ENCODE peak calls at places on chromosomes 5 and 9, in five cellular contexts. One of them, this sample, is unnamed.

GRCh38 chr5:173973614-173973969 is 15.4 kb upstream of the C5orf47 start:
- DNase-seq in psoas muscle: no peak
- DNase-seq in AG09309: no peak
- DNase-seq in NB4: no peak
- DNase-seq in body of pancreas: peak; percentile 79
- DNase-seq in this sample: no peak

GRCh38 chr5:177311361-177311722 is 356 bp downstream of the MXD3 start:
- DNase-seq in psoas muscle: no peak
- DNase-seq in AG09309: no peak
- DNase-seq in NB4: peak; percentile 50
- DNase-seq in body of pancreas: peak; percentile 40
- DNase-seq in this sample: no peak

GRCh38 chr5:124401247-124402143 is 344.9 kb downstream of the ZNF608 start:
- DNase-seq in psoas muscle: no peak
- DNase-seq in AG09309: no peak
- DNase-seq in NB4: no peak
- DNase-seq in body of pancreas: no peak
- DNase-seq in this sample: no peak

GRCh38 chr5:89445106-89445745 is 562.2 kb upstream of the MEF2C start:
- DNase-seq in psoas muscle: no peak
- DNase-seq in AG09309: no peak
- DNase-seq in NB4: no peak
- DNase-seq in body of pancreas: no peak
- DNase-seq in this sample: peak; percentile 55

GRCh38 chr5:132103969-132104391 is 30.4 kb downstream of the CSF2 start:
- DNase-seq in psoas muscle: no peak
- DNase-seq in AG09309: no peak
- DNase-seq in NB4: no peak
- DNase-seq in body of pancreas: no peak
- DNase-seq in this sample: peak; percentile 77

GRCh38 chr5:172766287-172767104 is 4.5 kb downstream of the DUSP1 start:
- DNase-seq in psoas muscle: peak; percentile 85
- DNase-seq in AG09309: peak; percentile 78
- DNase-seq in NB4: no peak
- DNase-seq in body of pancreas: peak; percentile 86
- DNase-seq in this sample: no peak

GRCh38 chr5:158857376-158857775 is 242.3 kb downstream of the EBF1 start:
- DNase-seq in psoas muscle: no peak
- DNase-seq in AG09309: no peak
- DNase-seq in NB4: no peak
- DNase-seq in body of pancreas: no peak
- DNase-seq in this sample: no peak

GRCh38 chr9:79883073-79883645 is 311.4 kb downstream of the TLE4 start:
- DNase-seq in psoas muscle: no peak
- DNase-seq in AG09309: no peak
- DNase-seq in NB4: peak; percentile 28
- DNase-seq in body of pancreas: no peak
- DNase-seq in this sample: peak; percentile 12

GRCh38 chr5:77987331-77987730 is 211.2 kb upstream of the TBCA start:
- DNase-seq in psoas muscle: no peak
- DNase-seq in AG09309: no peak
- DNase-seq in NB4: no peak
- DNase-seq in body of pancreas: no peak
- DNase-seq in this sample: no peak

GRCh38 chr9:16207161-16207560 is 654.3 kb downstream of the CCDC171 start:
- DNase-seq in psoas muscle: peak; percentile 64
- DNase-seq in AG09309: no peak
- DNase-seq in NB4: peak; percentile 73
- DNase-seq in body of pancreas: no peak
- DNase-seq in this sample: peak; percentile 84

GRCh38 chr5:6712582-6713273 is 504 bp upstream of the TENT4A start:
- DNase-seq in psoas muscle: peak; percentile 99
- DNase-seq in AG09309: peak; percentile 79
- DNase-seq in NB4: peak; percentile 97
- DNase-seq in body of pancreas: peak; percentile 98
- DNase-seq in this sample: peak; percentile 98

DNA sequence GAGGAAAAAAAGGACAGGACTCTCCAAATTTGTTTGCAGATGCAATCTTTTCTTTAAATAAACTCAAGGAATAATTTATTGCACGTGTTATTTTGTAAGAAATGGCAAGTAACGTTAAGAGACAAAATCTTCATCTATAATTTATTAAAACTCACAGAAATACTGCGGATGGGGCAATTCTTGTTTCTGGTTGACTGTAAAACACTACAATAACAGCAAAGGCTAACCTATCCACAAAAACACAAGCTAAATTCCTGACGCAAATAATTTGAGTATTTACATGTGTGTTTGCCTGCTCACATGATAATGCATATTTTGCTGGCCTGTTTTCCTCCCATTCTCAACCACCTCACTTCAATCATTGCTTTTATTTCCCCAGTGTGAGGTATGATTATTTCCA is 619.4 kb downstream of the PDE4D start:
- DNase-seq in psoas muscle: no peak
- DNase-seq in AG09309: no peak
- DNase-seq in NB4: no peak
- DNase-seq in body of pancreas: no peak
- DNase-seq in this sample: no peak
- H3K4me3 ChIP-seq in psoas muscle: peak overlapping the region; percentile 60
- H3K4me3 ChIP-seq in AG09309: no peak overlapping the region
- H3K4me3 ChIP-seq in NB4: no peak overlapping the region
- H3K4me3 ChIP-seq in body of pancreas: no peak overlapping the region
- H3K4me3 ChIP-seq in this sample: no peak overlapping the region

GRCh38 chr5:141430332-141431113 is at the start of gene PCDHGA12:
- DNase-seq in psoas muscle: peak; percentile 82
- DNase-seq in AG09309: peak; percentile 90
- DNase-seq in NB4: peak; percentile 88
- DNase-seq in body of pancreas: no peak
- DNase-seq in this sample: peak; percentile 91

GRCh38 chr5:141427783-141428426 is 2.4 kb upstream of the PCDHGA12 start:
- DNase-seq in psoas muscle: no peak
- DNase-seq in AG09309: no peak
- DNase-seq in NB4: no peak
- DNase-seq in body of pancreas: no peak
- DNase-seq in this sample: no peak

GRCh38 chr5:141434006-141434405 is 3.7 kb downstream of the PCDHGA12 start:
- DNase-seq in psoas muscle: no peak
- DNase-seq in AG09309: no peak
- DNase-seq in NB4: no peak
- DNase-seq in body of pancreas: no peak
- DNase-seq in this sample: no peak

GRCh38 chr5:141437208-141437607 is 6.9 kb downstream of the PCDHGA12 start:
- DNase-seq in psoas muscle: no peak
- DNase-seq in AG09309: no peak
- DNase-seq in NB4: no peak
- DNase-seq in body of pancreas: no peak
- DNase-seq in this sample: no peak

GRCh38 chr5:141431286-141431685 is 979 bp downstream of the PCDHGA12 start:
- DNase-seq in psoas muscle: no peak
- DNase-seq in AG09309: no peak
- DNase-seq in NB4: no peak
- DNase-seq in body of pancreas: no peak
- DNase-seq in this sample: peak; percentile 76
- H3K4me3 ChIP-seq in psoas muscle: peak overlapping the region; percentile 64
- H3K4me3 ChIP-seq in AG09309: peak overlapping the region; percentile 56
- H3K4me3 ChIP-seq in NB4: peak overlapping the region; percentile 42
- H3K4me3 ChIP-seq in body of pancreas: no peak overlapping the region
- H3K4me3 ChIP-seq in this sample: peak overlapping the region; percentile 79

GRCh38 chr9:131097259-131097947 is 1.1 kb downstream of the AIF1L start:
- DNase-seq in psoas muscle: no peak
- DNase-seq in AG09309: no peak
- DNase-seq in NB4: no peak
- DNase-seq in body of pancreas: no peak
- DNase-seq in this sample: no peak
- H3K4me3 ChIP-seq in psoas muscle: peak overlapping the region; percentile 65
- H3K4me3 ChIP-seq in AG09309: no peak overlapping the region
- H3K4me3 ChIP-seq in NB4: no peak overlapping the region
- H3K4me3 ChIP-seq in body of pancreas: no peak overlapping the region
- H3K4me3 ChIP-seq in this sample: no peak overlapping the region

DNA sequence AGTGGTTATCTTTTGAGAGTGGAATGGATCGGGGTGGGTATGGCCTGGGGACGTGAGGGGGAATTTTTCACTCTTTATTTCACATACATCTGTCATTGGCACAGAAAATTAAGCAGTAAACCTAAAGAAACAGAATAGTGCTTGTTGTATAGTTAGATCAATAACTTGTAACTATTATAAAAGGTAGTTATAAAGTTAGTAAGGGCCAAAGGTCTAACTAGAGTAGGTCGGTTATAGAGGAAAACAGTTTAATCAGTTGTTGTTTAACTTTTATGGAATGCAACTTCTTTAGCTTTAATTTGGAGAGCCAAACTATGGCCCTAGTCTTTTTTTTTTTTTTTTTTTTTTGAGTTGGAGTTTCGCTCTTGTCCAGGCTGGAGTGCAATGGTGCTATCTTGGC is 66.0 kb upstream of the ABL1 start:
- DNase-seq in psoas muscle: no peak
- DNase-seq in AG09309: no peak
- DNase-seq in NB4: no peak
- DNase-seq in body of pancreas: no peak
- DNase-seq in this sample: no peak
- H3K4me3 ChIP-seq in psoas muscle: no peak overlapping the region
- H3K4me3 ChIP-seq in AG09309: no peak overlapping the region
- H3K4me3 ChIP-seq in NB4: no peak overlapping the region
- H3K4me3 ChIP-seq in body of pancreas: no peak overlapping the region
- H3K4me3 ChIP-seq in this sample: no peak overlapping the region

DNA sequence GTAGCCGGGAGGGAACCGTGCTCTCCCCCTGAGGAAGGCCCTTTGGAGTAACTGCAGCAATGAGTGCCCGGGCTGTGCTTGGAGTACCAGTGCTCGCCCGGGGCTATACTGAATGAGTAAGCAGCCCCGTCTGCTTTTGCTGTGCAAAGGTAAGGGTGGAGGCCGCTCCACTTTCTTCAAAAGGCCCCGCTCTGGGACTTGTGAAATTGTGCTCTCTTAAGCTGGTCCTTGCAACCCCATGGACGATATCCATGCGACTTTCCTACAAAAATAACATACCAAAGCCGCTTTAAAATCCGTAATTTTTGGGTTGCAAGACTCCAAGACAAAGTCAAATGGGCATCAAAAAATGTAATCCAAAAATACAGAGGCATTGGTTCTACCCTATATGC is 579 bp upstream of the TNFAIP8 start:
- DNase-seq in psoas muscle: no peak
- DNase-seq in AG09309: no peak
- DNase-seq in NB4: peak; percentile 72
- DNase-seq in body of pancreas: no peak
- DNase-seq in this sample: peak; percentile 58
- H3K4me3 ChIP-seq in psoas muscle: peak overlapping the region; percentile 64
- H3K4me3 ChIP-seq in AG09309: peak overlapping the region; percentile 90
- H3K4me3 ChIP-seq in NB4: peak overlapping the region; percentile 58
- H3K4me3 ChIP-seq in body of pancreas: no peak overlapping the region
- H3K4me3 ChIP-seq in this sample: peak overlapping the region; percentile 57

GRCh38 chr9:93185261-93186150 is 1.6 kb downstream of the WNK2 start:
- DNase-seq in psoas muscle: no peak
- DNase-seq in AG09309: no peak
- DNase-seq in NB4: no peak
- DNase-seq in body of pancreas: peak; percentile 51
- DNase-seq in this sample: no peak
- H3K4me3 ChIP-seq in psoas muscle: peak overlapping the region; percentile 77
- H3K4me3 ChIP-seq in AG09309: no peak overlapping the region
- H3K4me3 ChIP-seq in NB4: no peak overlapping the region
- H3K4me3 ChIP-seq in body of pancreas: no peak overlapping the region
- H3K4me3 ChIP-seq in this sample: no peak overlapping the region

GRCh38 chr5:42953061-42953460 is 87.1 kb downstream of the ANXA2R start:
- DNase-seq in psoas muscle: no peak
- DNase-seq in AG09309: no peak
- DNase-seq in NB4: no peak
- DNase-seq in body of pancreas: no peak
- DNase-seq in this sample: peak; percentile 18
- H3K4me3 ChIP-seq in psoas muscle: no peak overlapping the region
- H3K4me3 ChIP-seq in AG09309: no peak overlapping the region
- H3K4me3 ChIP-seq in NB4: no peak overlapping the region
- H3K4me3 ChIP-seq in body of pancreas: no peak overlapping the region
- H3K4me3 ChIP-seq in this sample: no peak overlapping the region

GRCh38 chr5:81265101-81265500 is 32.0 kb downstream of the CKMT2 start:
- DNase-seq in psoas muscle: no peak
- DNase-seq in AG09309: no peak
- DNase-seq in NB4: no peak
- DNase-seq in body of pancreas: no peak
- DNase-seq in this sample: no peak

GRCh38 chr5:81268797-81269196 is 32.6 kb upstream of the ZCCHC9 start:
- DNase-seq in psoas muscle: no peak
- DNase-seq in AG09309: peak; percentile 61
- DNase-seq in NB4: peak; percentile 14
- DNase-seq in body of pancreas: no peak
- DNase-seq in this sample: no peak

GRCh38 chr5:81269751-81270686 is 31.4 kb upstream of the ZCCHC9 start:
- DNase-seq in psoas muscle: no peak
- DNase-seq in AG09309: no peak
- DNase-seq in NB4: peak; percentile 70
- DNase-seq in body of pancreas: no peak
- DNase-seq in this sample: no peak
- H3K4me3 ChIP-seq in psoas muscle: no peak overlapping the region
- H3K4me3 ChIP-seq in AG09309: no peak overlapping the region
- H3K4me3 ChIP-seq in NB4: peak overlapping the region; percentile 25
- H3K4me3 ChIP-seq in body of pancreas: no peak overlapping the region
- H3K4me3 ChIP-seq in this sample: no peak overlapping the region

GRCh38 chr9:132197315-132197714 is 35.5 kb downstream of the NTNG2 start:
- DNase-seq in psoas muscle: no peak
- DNase-seq in AG09309: no peak
- DNase-seq in NB4: no peak
- DNase-seq in body of pancreas: no peak
- DNase-seq in this sample: no peak
- H3K4me3 ChIP-seq in psoas muscle: no peak overlapping the region
- H3K4me3 ChIP-seq in AG09309: no peak overlapping the region
- H3K4me3 ChIP-seq in NB4: no peak overlapping the region
- H3K4me3 ChIP-seq in body of pancreas: no peak overlapping the region
- H3K4me3 ChIP-seq in this sample: no peak overlapping the region

This sample was measured in GM12865.